ENCODE peak calls at places on chromosomes 2 and 18, in nine cellular contexts. One of them, this sample, is unnamed.

GRCh38 chr2:127762846-127763245 is 48.1 kb downstream of the WDR33 start:
- DNase-seq in retina: no peak
- DNase-seq in stimulated activated CD8-positive, alpha-beta memory T cell treated with anti-CD3 and anti-CD28 coated beads, Interleukin-4, amount 100 ng/mL, for 1 hour: no peak
- DNase-seq in T-helper 1 cell: no peak
- DNase-seq in type B pancreatic cell: no peak
- DNase-seq in A172: no peak
- DNase-seq in right cardiac atrium: no peak
- DNase-seq in neural progenitor cell: no peak
- DNase-seq in NCI-H774: no peak
- DNase-seq in this sample: no peak

GRCh38 chr2:200596774-200597173 is 11.0 kb downstream of the AOX1 start:
- DNase-seq in retina: no peak
- DNase-seq in stimulated activated CD8-positive, alpha-beta memory T cell treated with anti-CD3 and anti-CD28 coated beads, Interleukin-4, amount 100 ng/mL, for 1 hour: no peak
- DNase-seq in T-helper 1 cell: no peak
- DNase-seq in type B pancreatic cell: no peak
- DNase-seq in A172: no peak
- DNase-seq in right cardiac atrium: no peak
- DNase-seq in neural progenitor cell: no peak
- DNase-seq in NCI-H774: no peak
- DNase-seq in this sample: no peak

GRCh38 chr2:229920011-229920781 is 1.6 kb downstream of the TRIP12 start:
- DNase-seq in retina: peak; percentile 47
- DNase-seq in stimulated activated CD8-positive, alpha-beta memory T cell treated with anti-CD3 and anti-CD28 coated beads, Interleukin-4, amount 100 ng/mL, for 1 hour: no peak
- DNase-seq in T-helper 1 cell: no peak
- DNase-seq in type B pancreatic cell: no peak
- DNase-seq in A172: no peak
- DNase-seq in right cardiac atrium: no peak
- DNase-seq in neural progenitor cell: peak; percentile 48
- DNase-seq in NCI-H774: no peak
- DNase-seq in this sample: no peak

GRCh38 chr2:27765621-27766286 is 5.8 kb upstream of the MRPL33 start:
- DNase-seq in retina: peak; percentile 84
- DNase-seq in stimulated activated CD8-positive, alpha-beta memory T cell treated with anti-CD3 and anti-CD28 coated beads, Interleukin-4, amount 100 ng/mL, for 1 hour: peak; percentile 17
- DNase-seq in T-helper 1 cell: peak; percentile 13
- DNase-seq in type B pancreatic cell: no peak
- DNase-seq in A172: no peak
- DNase-seq in right cardiac atrium: peak; percentile 83
- DNase-seq in neural progenitor cell: no peak
- DNase-seq in NCI-H774: peak; percentile 5
- DNase-seq in this sample: no peak

GRCh38 chr2:128638741-128639477 is 320.2 kb upstream of the HS6ST1 start:
- DNase-seq in retina: peak; percentile 89
- DNase-seq in stimulated activated CD8-positive, alpha-beta memory T cell treated with anti-CD3 and anti-CD28 coated beads, Interleukin-4, amount 100 ng/mL, for 1 hour: no peak
- DNase-seq in T-helper 1 cell: no peak
- DNase-seq in type B pancreatic cell: peak; percentile 64
- DNase-seq in A172: no peak
- DNase-seq in right cardiac atrium: no peak
- DNase-seq in neural progenitor cell: peak; percentile 97
- DNase-seq in NCI-H774: no peak
- DNase-seq in this sample: peak; percentile 73

GRCh38 chr2:112121682-112122254 is 16.4 kb upstream of the FBLN7 start:
- DNase-seq in retina: peak; percentile 38
- DNase-seq in stimulated activated CD8-positive, alpha-beta memory T cell treated with anti-CD3 and anti-CD28 coated beads, Interleukin-4, amount 100 ng/mL, for 1 hour: peak; percentile 4
- DNase-seq in T-helper 1 cell: no peak
- DNase-seq in type B pancreatic cell: no peak
- DNase-seq in A172: peak; percentile 53
- DNase-seq in right cardiac atrium: no peak
- DNase-seq in neural progenitor cell: peak; percentile 49
- DNase-seq in NCI-H774: no peak
- DNase-seq in this sample: peak; percentile 42

GRCh38 chr2:205752421-205752820 is 70.1 kb downstream of the NRP2 start:
- DNase-seq in retina: no peak
- DNase-seq in stimulated activated CD8-positive, alpha-beta memory T cell treated with anti-CD3 and anti-CD28 coated beads, Interleukin-4, amount 100 ng/mL, for 1 hour: no peak
- DNase-seq in T-helper 1 cell: no peak
- DNase-seq in type B pancreatic cell: no peak
- DNase-seq in A172: no peak
- DNase-seq in right cardiac atrium: no peak
- DNase-seq in neural progenitor cell: no peak
- DNase-seq in NCI-H774: no peak
- DNase-seq in this sample: no peak

GRCh38 chr2:25897500-25897899 is 19.2 kb upstream of the ASXL2 start:
- DNase-seq in retina: no peak
- DNase-seq in stimulated activated CD8-positive, alpha-beta memory T cell treated with anti-CD3 and anti-CD28 coated beads, Interleukin-4, amount 100 ng/mL, for 1 hour: no peak
- DNase-seq in T-helper 1 cell: no peak
- DNase-seq in type B pancreatic cell: no peak
- DNase-seq in A172: no peak
- DNase-seq in right cardiac atrium: no peak
- DNase-seq in neural progenitor cell: no peak
- DNase-seq in NCI-H774: no peak
- DNase-seq in this sample: no peak

GRCh38 chr2:50746526-50746925 is 285.4 kb downstream of the NRXN1 start:
- DNase-seq in retina: no peak
- DNase-seq in stimulated activated CD8-positive, alpha-beta memory T cell treated with anti-CD3 and anti-CD28 coated beads, Interleukin-4, amount 100 ng/mL, for 1 hour: no peak
- DNase-seq in T-helper 1 cell: no peak
- DNase-seq in type B pancreatic cell: no peak
- DNase-seq in A172: peak; percentile 56
- DNase-seq in right cardiac atrium: no peak
- DNase-seq in neural progenitor cell: peak; percentile 40
- DNase-seq in NCI-H774: no peak
- DNase-seq in this sample: peak; percentile 7

GRCh38 chr2:28751956-28752607 is 452 bp downstream of the PPP1CB start:
- DNase-seq in retina: peak; percentile 88
- DNase-seq in stimulated activated CD8-positive, alpha-beta memory T cell treated with anti-CD3 and anti-CD28 coated beads, Interleukin-4, amount 100 ng/mL, for 1 hour: no peak
- DNase-seq in T-helper 1 cell: no peak
- DNase-seq in type B pancreatic cell: no peak
- DNase-seq in A172: no peak
- DNase-seq in right cardiac atrium: no peak
- DNase-seq in neural progenitor cell: peak; percentile 89
- DNase-seq in NCI-H774: peak; percentile 73
- DNase-seq in this sample: peak; percentile 55

GRCh38 chr2:148718039-148718438 is 73.5 kb downstream of the EPC2 start:
- DNase-seq in retina: no peak
- DNase-seq in stimulated activated CD8-positive, alpha-beta memory T cell treated with anti-CD3 and anti-CD28 coated beads, Interleukin-4, amount 100 ng/mL, for 1 hour: no peak
- DNase-seq in T-helper 1 cell: no peak
- DNase-seq in type B pancreatic cell: no peak
- DNase-seq in A172: no peak
- DNase-seq in right cardiac atrium: no peak
- DNase-seq in neural progenitor cell: no peak
- DNase-seq in NCI-H774: no peak
- DNase-seq in this sample: no peak

GRCh38 chr2:6470518-6470917 is 395.2 kb downstream of the CMPK2 start:
- DNase-seq in retina: no peak
- DNase-seq in stimulated activated CD8-positive, alpha-beta memory T cell treated with anti-CD3 and anti-CD28 coated beads, Interleukin-4, amount 100 ng/mL, for 1 hour: no peak
- DNase-seq in T-helper 1 cell: no peak
- DNase-seq in type B pancreatic cell: no peak
- DNase-seq in A172: no peak
- DNase-seq in right cardiac atrium: no peak
- DNase-seq in neural progenitor cell: peak; percentile 31
- DNase-seq in NCI-H774: no peak
- DNase-seq in this sample: no peak

GRCh38 chr2:134118279-134119116 is 135.4 kb upstream of the MGAT5 start:
- DNase-seq in retina: peak; percentile 74
- DNase-seq in stimulated activated CD8-positive, alpha-beta memory T cell treated with anti-CD3 and anti-CD28 coated beads, Interleukin-4, amount 100 ng/mL, for 1 hour: peak; percentile 75
- DNase-seq in T-helper 1 cell: peak; percentile 58
- DNase-seq in type B pancreatic cell: no peak
- DNase-seq in A172: peak; percentile 94
- DNase-seq in right cardiac atrium: peak; percentile 87
- DNase-seq in neural progenitor cell: peak; percentile 85
- DNase-seq in NCI-H774: peak; percentile 60
- DNase-seq in this sample: peak; percentile 88

GRCh38 chr2:12167525-12168317 is 421.3 kb downstream of the LPIN1 start:
- DNase-seq in retina: peak; percentile 80
- DNase-seq in stimulated activated CD8-positive, alpha-beta memory T cell treated with anti-CD3 and anti-CD28 coated beads, Interleukin-4, amount 100 ng/mL, for 1 hour: no peak
- DNase-seq in T-helper 1 cell: no peak
- DNase-seq in type B pancreatic cell: no peak
- DNase-seq in A172: no peak
- DNase-seq in right cardiac atrium: peak; percentile 72
- DNase-seq in neural progenitor cell: peak; percentile 78
- DNase-seq in NCI-H774: no peak
- DNase-seq in this sample: no peak

GRCh38 chr2:135030826-135031225 is 16.4 kb downstream of the MAP3K19 start:
- DNase-seq in retina: no peak
- DNase-seq in stimulated activated CD8-positive, alpha-beta memory T cell treated with anti-CD3 and anti-CD28 coated beads, Interleukin-4, amount 100 ng/mL, for 1 hour: no peak
- DNase-seq in T-helper 1 cell: no peak
- DNase-seq in type B pancreatic cell: no peak
- DNase-seq in A172: peak; percentile 32
- DNase-seq in right cardiac atrium: no peak
- DNase-seq in neural progenitor cell: peak; percentile 66
- DNase-seq in NCI-H774: no peak
- DNase-seq in this sample: no peak

GRCh38 chr18:29660777-29661176 is 1381.8 kb downstream of the DSC3 start:
- DNase-seq in retina: no peak
- DNase-seq in stimulated activated CD8-positive, alpha-beta memory T cell treated with anti-CD3 and anti-CD28 coated beads, Interleukin-4, amount 100 ng/mL, for 1 hour: no peak
- DNase-seq in T-helper 1 cell: no peak
- DNase-seq in type B pancreatic cell: no peak
- DNase-seq in A172: no peak
- DNase-seq in right cardiac atrium: no peak
- DNase-seq in neural progenitor cell: no peak
- DNase-seq in NCI-H774: no peak
- DNase-seq in this sample: no peak

GRCh38 chr2:201257381-201257940 is 2.9 kb upstream of the CASP8 start:
- DNase-seq in retina: no peak
- DNase-seq in stimulated activated CD8-positive, alpha-beta memory T cell treated with anti-CD3 and anti-CD28 coated beads, Interleukin-4, amount 100 ng/mL, for 1 hour: no peak
- DNase-seq in T-helper 1 cell: no peak
- DNase-seq in type B pancreatic cell: no peak
- DNase-seq in A172: no peak
- DNase-seq in right cardiac atrium: no peak
- DNase-seq in neural progenitor cell: no peak
- DNase-seq in NCI-H774: no peak
- DNase-seq in this sample: no peak

GRCh38 chr2:8629402-8629801 is 52.5 kb upstream of the ID2 start:
- DNase-seq in retina: no peak
- DNase-seq in stimulated activated CD8-positive, alpha-beta memory T cell treated with anti-CD3 and anti-CD28 coated beads, Interleukin-4, amount 100 ng/mL, for 1 hour: no peak
- DNase-seq in T-helper 1 cell: no peak
- DNase-seq in type B pancreatic cell: no peak
- DNase-seq in A172: no peak
- DNase-seq in right cardiac atrium: no peak
- DNase-seq in neural progenitor cell: no peak
- DNase-seq in NCI-H774: no peak
- DNase-seq in this sample: no peak

GRCh38 chr2:120108749-120109148 is 95.9 kb downstream of the EPB41L5 start:
- DNase-seq in retina: no peak
- DNase-seq in stimulated activated CD8-positive, alpha-beta memory T cell treated with anti-CD3 and anti-CD28 coated beads, Interleukin-4, amount 100 ng/mL, for 1 hour: no peak
- DNase-seq in T-helper 1 cell: no peak
- DNase-seq in type B pancreatic cell: no peak
- DNase-seq in A172: no peak
- DNase-seq in right cardiac atrium: no peak
- DNase-seq in neural progenitor cell: no peak
- DNase-seq in NCI-H774: no peak
- DNase-seq in this sample: no peak

GRCh38 chr2:46364797-46365457 is 67.7 kb downstream of the EPAS1 start:
- DNase-seq in retina: peak; percentile 19
- DNase-seq in stimulated activated CD8-positive, alpha-beta memory T cell treated with anti-CD3 and anti-CD28 coated beads, Interleukin-4, amount 100 ng/mL, for 1 hour: no peak
- DNase-seq in T-helper 1 cell: no peak
- DNase-seq in type B pancreatic cell: no peak
- DNase-seq in A172: peak; percentile 47
- DNase-seq in right cardiac atrium: no peak
- DNase-seq in neural progenitor cell: peak; percentile 67
- DNase-seq in NCI-H774: peak; percentile 28
- DNase-seq in this sample: peak; percentile 52

GRCh38 chr2:240455719-240456606 is 20.5 kb downstream of the GPC1 start:
- DNase-seq in retina: no peak
- DNase-seq in stimulated activated CD8-positive, alpha-beta memory T cell treated with anti-CD3 and anti-CD28 coated beads, Interleukin-4, amount 100 ng/mL, for 1 hour: no peak
- DNase-seq in T-helper 1 cell: no peak
- DNase-seq in type B pancreatic cell: no peak
- DNase-seq in A172: no peak
- DNase-seq in right cardiac atrium: peak; percentile 68
- DNase-seq in neural progenitor cell: peak; percentile 68
- DNase-seq in NCI-H774: no peak
- DNase-seq in this sample: no peak

GRCh38 chr2:190587106-190587505 is 52.6 kb upstream of the NEMP2 start:
- DNase-seq in retina: no peak
- DNase-seq in stimulated activated CD8-positive, alpha-beta memory T cell treated with anti-CD3 and anti-CD28 coated beads, Interleukin-4, amount 100 ng/mL, for 1 hour: no peak
- DNase-seq in T-helper 1 cell: no peak
- DNase-seq in type B pancreatic cell: no peak
- DNase-seq in A172: no peak
- DNase-seq in right cardiac atrium: no peak
- DNase-seq in neural progenitor cell: no peak
- DNase-seq in NCI-H774: no peak
- DNase-seq in this sample: peak; percentile 9

GRCh38 chr2:177523781-177524180 is 131.2 kb downstream of the AGPS start:
- DNase-seq in retina: no peak
- DNase-seq in stimulated activated CD8-positive, alpha-beta memory T cell treated with anti-CD3 and anti-CD28 coated beads, Interleukin-4, amount 100 ng/mL, for 1 hour: no peak
- DNase-seq in T-helper 1 cell: no peak
- DNase-seq in type B pancreatic cell: no peak
- DNase-seq in A172: no peak
- DNase-seq in right cardiac atrium: no peak
- DNase-seq in neural progenitor cell: no peak
- DNase-seq in NCI-H774: no peak
- DNase-seq in this sample: no peak

GRCh38 chr2:95721726-95722125 is 129.9 kb downstream of the TRIM43 start:
- DNase-seq in retina: no peak
- DNase-seq in stimulated activated CD8-positive, alpha-beta memory T cell treated with anti-CD3 and anti-CD28 coated beads, Interleukin-4, amount 100 ng/mL, for 1 hour: no peak
- DNase-seq in T-helper 1 cell: no peak
- DNase-seq in type B pancreatic cell: no peak
- DNase-seq in A172: no peak
- DNase-seq in right cardiac atrium: no peak
- DNase-seq in neural progenitor cell: no peak
- DNase-seq in NCI-H774: no peak
- DNase-seq in this sample: no peak

GRCh38 chr2:219350938-219351280 is 18.4 kb upstream of the RESP18 start:
- DNase-seq in retina: no peak
- DNase-seq in stimulated activated CD8-positive, alpha-beta memory T cell treated with anti-CD3 and anti-CD28 coated beads, Interleukin-4, amount 100 ng/mL, for 1 hour: no peak
- DNase-seq in T-helper 1 cell: no peak
- DNase-seq in type B pancreatic cell: no peak
- DNase-seq in A172: no peak
- DNase-seq in right cardiac atrium: no peak
- DNase-seq in neural progenitor cell: peak; percentile 66
- DNase-seq in NCI-H774: no peak
- DNase-seq in this sample: no peak

GRCh38 chr18:79509536-79509930 is 113.8 kb downstream of the NFATC1 start:
- DNase-seq in retina: no peak
- DNase-seq in stimulated activated CD8-positive, alpha-beta memory T cell treated with anti-CD3 and anti-CD28 coated beads, Interleukin-4, amount 100 ng/mL, for 1 hour: no peak
- DNase-seq in T-helper 1 cell: no peak
- DNase-seq in type B pancreatic cell: peak; percentile 49
- DNase-seq in A172: no peak
- DNase-seq in right cardiac atrium: peak; percentile 14
- DNase-seq in neural progenitor cell: no peak
- DNase-seq in NCI-H774: no peak
- DNase-seq in this sample: no peak

This sample was measured in NCI-H345.